ENCODE peak calls at places on chromosome 13, in ten cellular contexts. One of them, this sample, is unnamed. For H3K9me3, the result is how much of the 10 kb centered on the place peaks cover.

GRCh38 chr13:113791226-113791625 is 32.2 kb downstream of the TMEM255B start:
- DNase-seq in heart right ventricle: no peak
- DNase-seq in tibial artery: peak
- DNase-seq in thyroid gland: no peak
- DNase-seq in ovary: no peak
- DNase-seq in CD8-positive, alpha-beta T cell: no peak
- DNase-seq in sigmoid colon: no peak
- DNase-seq in pancreas: peak
- DNase-seq in neural progenitor cell: no peak
- DNase-seq in tibial nerve: no peak
- DNase-seq in this sample: no peak

GRCh38 chr13:21458457-21458815 is 667 bp downstream of the ZDHHC20 start:
- DNase-seq in heart right ventricle: peak
- DNase-seq in tibial artery: no peak
- DNase-seq in thyroid gland: peak
- DNase-seq in ovary: peak
- DNase-seq in CD8-positive, alpha-beta T cell: peak
- DNase-seq in sigmoid colon: no peak
- DNase-seq in pancreas: peak
- DNase-seq in neural progenitor cell: peak
- DNase-seq in tibial nerve: peak
- DNase-seq in this sample: peak

GRCh38 chr13:93224545-93224944 is 2.1 kb upstream of the GPC6 start:
- DNase-seq in heart right ventricle: no peak
- DNase-seq in tibial artery: no peak
- DNase-seq in thyroid gland: no peak
- DNase-seq in ovary: no peak
- DNase-seq in CD8-positive, alpha-beta T cell: no peak
- DNase-seq in sigmoid colon: no peak
- DNase-seq in pancreas: no peak
- DNase-seq in neural progenitor cell: peak
- DNase-seq in tibial nerve: no peak
- DNase-seq in this sample: no peak

GRCh38 chr13:79775830-79776229 is 294.9 kb downstream of the NDFIP2 start:
- DNase-seq in heart right ventricle: no peak
- DNase-seq in tibial artery: no peak
- DNase-seq in thyroid gland: peak
- DNase-seq in ovary: no peak
- DNase-seq in CD8-positive, alpha-beta T cell: no peak
- DNase-seq in sigmoid colon: no peak
- DNase-seq in pancreas: no peak
- DNase-seq in neural progenitor cell: peak
- DNase-seq in tibial nerve: peak
- DNase-seq in this sample: no peak

GRCh38 chr13:37602743-37603381 is 4.3 kb upstream of the POSTN start:
- DNase-seq in heart right ventricle: no peak
- DNase-seq in tibial artery: no peak
- DNase-seq in thyroid gland: no peak
- DNase-seq in ovary: no peak
- DNase-seq in CD8-positive, alpha-beta T cell: no peak
- DNase-seq in sigmoid colon: no peak
- DNase-seq in pancreas: no peak
- DNase-seq in neural progenitor cell: no peak
- DNase-seq in tibial nerve: no peak
- DNase-seq in this sample: no peak

GRCh38 chr13:76667551-76667950 is 218.7 kb downstream of the KCTD12 start:
- DNase-seq in heart right ventricle: no peak
- DNase-seq in tibial artery: no peak
- DNase-seq in thyroid gland: no peak
- DNase-seq in ovary: no peak
- DNase-seq in CD8-positive, alpha-beta T cell: no peak
- DNase-seq in sigmoid colon: no peak
- DNase-seq in pancreas: no peak
- DNase-seq in neural progenitor cell: no peak
- DNase-seq in tibial nerve: peak
- DNase-seq in this sample: peak

GRCh38 chr13:37090912-37091311 is 14.6 kb downstream of the CSNK1A1L start:
- DNase-seq in heart right ventricle: no peak
- DNase-seq in tibial artery: no peak
- DNase-seq in thyroid gland: no peak
- DNase-seq in ovary: no peak
- DNase-seq in CD8-positive, alpha-beta T cell: no peak
- DNase-seq in sigmoid colon: no peak
- DNase-seq in pancreas: no peak
- DNase-seq in neural progenitor cell: no peak
- DNase-seq in tibial nerve: no peak
- DNase-seq in this sample: no peak

GRCh38 chr13:112238436-112238995 is 137.6 kb upstream of the SPACA7 start:
- DNase-seq in heart right ventricle: no peak
- DNase-seq in tibial artery: peak
- DNase-seq in thyroid gland: no peak
- DNase-seq in ovary: no peak
- DNase-seq in CD8-positive, alpha-beta T cell: no peak
- DNase-seq in sigmoid colon: no peak
- DNase-seq in pancreas: no peak
- DNase-seq in neural progenitor cell: no peak
- DNase-seq in tibial nerve: no peak
- DNase-seq in this sample: no peak

GRCh38 chr13:75547917-75548316 is 1.7 kb upstream of the UCHL3 start:
- DNase-seq in heart right ventricle: no peak
- DNase-seq in tibial artery: no peak
- DNase-seq in thyroid gland: no peak
- DNase-seq in ovary: no peak
- DNase-seq in CD8-positive, alpha-beta T cell: no peak
- DNase-seq in sigmoid colon: no peak
- DNase-seq in pancreas: no peak
- DNase-seq in neural progenitor cell: no peak
- DNase-seq in tibial nerve: no peak
- DNase-seq in this sample: no peak

GRCh38 chr13:103573446-103573845 is 507.2 kb upstream of the SLC10A2 start:
- DNase-seq in heart right ventricle: no peak
- DNase-seq in tibial artery: no peak
- DNase-seq in thyroid gland: no peak
- DNase-seq in ovary: no peak
- DNase-seq in CD8-positive, alpha-beta T cell: no peak
- DNase-seq in sigmoid colon: no peak
- DNase-seq in pancreas: no peak
- DNase-seq in neural progenitor cell: no peak
- DNase-seq in tibial nerve: no peak
- DNase-seq in this sample: no peak
- H3K9me3 ChIP-seq in heart right ventricle: under half
- H3K9me3 ChIP-seq in tibial artery: under half
- H3K9me3 ChIP-seq in thyroid gland: under half
- H3K9me3 ChIP-seq in ovary: under half
- H3K9me3 ChIP-seq in CD8-positive, alpha-beta T cell: under half
- H3K9me3 ChIP-seq in sigmoid colon: under half
- H3K9me3 ChIP-seq in pancreas: under half
- H3K9me3 ChIP-seq in neural progenitor cell: under half
- H3K9me3 ChIP-seq in tibial nerve: under half
- H3K9me3 ChIP-seq in this sample: under half

GRCh38 chr13:74118328-74118727 is 15.9 kb downstream of the KLF12 start:
- DNase-seq in heart right ventricle: no peak
- DNase-seq in tibial artery: no peak
- DNase-seq in thyroid gland: no peak
- DNase-seq in ovary: no peak
- DNase-seq in CD8-positive, alpha-beta T cell: no peak
- DNase-seq in sigmoid colon: no peak
- DNase-seq in pancreas: no peak
- DNase-seq in neural progenitor cell: no peak
- DNase-seq in tibial nerve: no peak
- DNase-seq in this sample: no peak
- H3K9me3 ChIP-seq in heart right ventricle: under half
- H3K9me3 ChIP-seq in tibial artery: under half
- H3K9me3 ChIP-seq in thyroid gland: under half
- H3K9me3 ChIP-seq in ovary: under half
- H3K9me3 ChIP-seq in CD8-positive, alpha-beta T cell: under half
- H3K9me3 ChIP-seq in sigmoid colon: under half
- H3K9me3 ChIP-seq in pancreas: under half
- H3K9me3 ChIP-seq in neural progenitor cell: under half
- H3K9me3 ChIP-seq in tibial nerve: under half
- H3K9me3 ChIP-seq in this sample: under half

DNA sequence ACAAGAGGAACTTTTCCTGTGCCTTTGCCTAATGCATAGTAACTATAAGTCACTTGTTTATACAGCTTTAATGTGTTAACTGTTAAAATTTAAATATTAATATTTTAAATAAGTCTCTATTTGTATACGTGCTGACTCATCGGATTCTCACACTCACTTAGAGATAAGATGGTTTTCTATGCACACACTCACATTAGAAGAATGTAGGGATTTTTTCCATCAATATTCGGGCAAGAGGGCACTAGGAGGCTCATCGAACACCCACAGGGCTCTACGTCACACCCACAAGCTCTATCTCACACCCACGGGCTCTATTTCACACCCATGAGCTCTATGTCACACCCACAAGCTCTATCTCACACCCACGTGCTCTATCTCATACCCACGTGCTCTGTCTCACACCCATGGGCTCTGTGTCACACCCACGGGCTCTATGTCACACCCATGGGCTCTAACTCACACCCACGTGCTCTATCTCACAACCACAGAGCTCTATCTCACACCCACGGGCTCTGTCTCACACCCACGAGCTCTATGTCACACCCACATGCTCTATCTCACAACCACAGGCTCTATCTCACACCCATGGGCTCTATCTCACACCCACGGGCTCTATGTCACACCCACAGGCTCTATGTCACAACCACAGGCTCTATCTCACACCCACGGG is 73.4 kb downstream of the COL4A2 start:
- DNase-seq in heart right ventricle: no peak
- DNase-seq in tibial artery: no peak
- DNase-seq in thyroid gland: no peak
- DNase-seq in ovary: no peak
- DNase-seq in CD8-positive, alpha-beta T cell: no peak
- DNase-seq in sigmoid colon: no peak
- DNase-seq in pancreas: no peak
- DNase-seq in neural progenitor cell: no peak
- DNase-seq in tibial nerve: no peak
- DNase-seq in this sample: no peak
- H3K9me3 ChIP-seq in heart right ventricle: under half
- H3K9me3 ChIP-seq in tibial artery: under half
- H3K9me3 ChIP-seq in thyroid gland: under half
- H3K9me3 ChIP-seq in ovary: under half
- H3K9me3 ChIP-seq in CD8-positive, alpha-beta T cell: under half
- H3K9me3 ChIP-seq in sigmoid colon: under half
- H3K9me3 ChIP-seq in pancreas: under half
- H3K9me3 ChIP-seq in neural progenitor cell: under half
- H3K9me3 ChIP-seq in tibial nerve: under half
- H3K9me3 ChIP-seq in this sample: under half

GRCh38 chr13:24923305-24923640 is 159.3 kb downstream of the RNF17 start:
- DNase-seq in heart right ventricle: no peak
- DNase-seq in tibial artery: no peak
- DNase-seq in thyroid gland: no peak
- DNase-seq in ovary: no peak
- DNase-seq in CD8-positive, alpha-beta T cell: no peak
- DNase-seq in sigmoid colon: no peak
- DNase-seq in pancreas: no peak
- DNase-seq in neural progenitor cell: no peak
- DNase-seq in tibial nerve: peak
- DNase-seq in this sample: no peak
- H3K9me3 ChIP-seq in heart right ventricle: under half
- H3K9me3 ChIP-seq in tibial artery: under half
- H3K9me3 ChIP-seq in thyroid gland: under half
- H3K9me3 ChIP-seq in ovary: under half
- H3K9me3 ChIP-seq in CD8-positive, alpha-beta T cell: under half
- H3K9me3 ChIP-seq in sigmoid colon: under half
- H3K9me3 ChIP-seq in pancreas: under half
- H3K9me3 ChIP-seq in neural progenitor cell: under half
- H3K9me3 ChIP-seq in tibial nerve: under half
- H3K9me3 ChIP-seq in this sample: under half

This sample was measured in uterus.